ENCODE peak calls at places on chromosomes 2 and 18, in four cellular contexts. S is hepatocyte, E is K562, N is fibroblast of lung. F is an unnamed sample.

GRCh38 chr2:55693181-55694125 is at the start of gene PNPT1:
- DNase-seq in S (peak), E (peak), N (peak), F (peak)

GRCh38 chr2:130726614-130727180 is 2.2 kb upstream of the GPR148 start:
- DNase-seq in N (no peak), S (no peak), E (no peak), F (no peak)

GRCh38 chr2:205539603-205540002 is 142.7 kb upstream of the NRP2 start:
- DNase-seq in N (no peak), S (no peak), E (no peak), F (no peak)

GRCh38 chr2:218898109-218898878 is 17.6 kb downstream of the WNT10A start:
- DNase-seq in S (peak), N (no peak), E (peak), F (peak)

GRCh38 chr2:200377774-200378336 is 71.4 kb downstream of the SPATS2L start:
- DNase-seq in S (peak), N (no peak), E (peak), F (no peak)

GRCh38 chr2:74502720-74503505 is 3.5 kb upstream of the LBX2 start:
- DNase-seq in N (peak), E (peak), S (peak), F (no peak)

GRCh38 chr18:54130631-54131030 is 93.8 kb downstream of the MBD2 start:
- DNase-seq in S (no peak), N (no peak), E (no peak), F (no peak)

GRCh38 chr2:201465524-201465971 is 14.0 kb downstream of the STRADB start:
- DNase-seq in E (no peak), S (no peak), N (no peak), F (no peak)

GRCh38 chr2:152037711-152038110 is 61.1 kb downstream of the CACNB4 start:
- DNase-seq in N (no peak), E (no peak), S (peak), F (no peak)

GRCh38 chr2:72271766-72272615 is 124.3 kb upstream of the CYP26B1 start:
- DNase-seq in N (peak), E (no peak), S (peak), F (no peak)

GRCh38 chr2:30048636-30049175 is 98.1 kb upstream of the YPEL5 start:
- DNase-seq in N (peak), S (no peak), E (no peak), F (no peak)

GRCh38 chr18:23063502-23063901 is 71.8 kb upstream of the CABLES1 start:
- DNase-seq in N (no peak), E (no peak), S (no peak), F (no peak)

GRCh38 chr2:20103514-20103913 is 52.1 kb upstream of the LAPTM4A start:
- DNase-seq in N (no peak), E (no peak), S (no peak), F (no peak)

GRCh38 chr2:238865744-238866355 is 18.0 kb downstream of the TWIST2 start:
- DNase-seq in E (no peak), S (no peak), N (no peak), F (no peak)

GRCh38 chr2:28433215-28433614 is 40.6 kb downstream of the FOSL2 start:
- DNase-seq in N (no peak), E (no peak), S (no peak), F (no peak)

GRCh38 chr18:74082476-74083070 is 65.1 kb downstream of the FBXO15 start:
- DNase-seq in S (peak), E (no peak), N (peak), F (peak)

GRCh38 chr2:95054016-95054415 is 28.5 kb downstream of the MAL start:
- DNase-seq in E (no peak), S (no peak), N (no peak), F (no peak)

GRCh38 chr18:70461323-70462077 is 172.7 kb downstream of the SOCS6 start:
- DNase-seq in S (no peak), N (no peak), E (no peak), F (no peak)

GRCh38 chr18:9766076-9766481 is 58.0 kb downstream of the RAB31 start:
- DNase-seq in E (no peak), N (peak), S (no peak), F (no peak)

GRCh38 chr18:49609416-49610284 is 47.8 kb downstream of the LIPG start:
- DNase-seq in N (peak), E (no peak), S (no peak), F (no peak)

GRCh38 chr2:239544141-239544800 is 143.5 kb upstream of the HDAC4 start:
- DNase-seq in E (no peak), S (peak), N (peak), F (no peak)

GRCh38 chr2:38213619-38214018 is 137.7 kb upstream of the CYP1B1 start:
- DNase-seq in E (no peak), S (no peak), N (no peak), F (no peak)

GRCh38 chr18:62450546-62451395 is 72.1 kb upstream of the ZCCHC2 start:
- DNase-seq in S (peak), E (peak), N (peak), F (no peak)

GRCh38 chr2:73561422-73561821 is 80.8 kb downstream of the NAT8 start:
- DNase-seq in S (no peak), N (peak), E (no peak), F (no peak)

GRCh38 chr2:184543832-184544231 is 54.5 kb upstream of the ZNF804A start:
- DNase-seq in S (no peak), N (no peak), E (no peak), F (no peak)

GRCh38 chr2:157433335-157433890 is 10.5 kb downstream of the CYTIP start:
- DNase-seq in E (no peak), N (peak), S (no peak), F (no peak)

GRCh38 chr2:240400319-240401161 is 34.9 kb upstream of the GPC1 start:
- DNase-seq in E (no peak), S (no peak), N (no peak), F (no peak)

GRCh38 chr2:31886700-31887099 is 124.1 kb downstream of the MEMO1 start:
- DNase-seq in N (no peak), S (peak), E (no peak), F (peak)

GRCh38 chr2:96537734-96538486 is 1.4 kb downstream of the ARID5A start:
- DNase-seq in E (no peak), N (no peak), S (no peak), F (no peak)

GRCh38 chr2:113080134-113080533 is 12.4 kb downstream of the IL1F10 start:
- DNase-seq in N (peak), S (peak), E (peak), F (peak)

GRCh38 chr18:60623331-60623730 is 250.8 kb upstream of the MC4R start:
- DNase-seq in N (no peak), E (no peak), S (no peak), F (no peak)

GRCh38 chr2:204892506-204893255 is 347.4 kb downstream of the PARD3B start:
- DNase-seq in N (peak), S (no peak), E (no peak), F (no peak)

GRCh38 chr2:3493610-3493997 is 25.7 kb downstream of the ADI1 start:
- DNase-seq in N (peak), S (peak), E (peak), F (no peak)

GRCh38 chr2:186570587-186570986 is 19.3 kb upstream of the ITGAV start:
- DNase-seq in S (peak), N (peak), E (no peak), F (no peak)

GRCh38 chr2:119673796-119674195 is 5.2 kb upstream of the TMEM177 start:
- DNase-seq in N (no peak), S (no peak), E (no peak), F (no peak)

DNA sequence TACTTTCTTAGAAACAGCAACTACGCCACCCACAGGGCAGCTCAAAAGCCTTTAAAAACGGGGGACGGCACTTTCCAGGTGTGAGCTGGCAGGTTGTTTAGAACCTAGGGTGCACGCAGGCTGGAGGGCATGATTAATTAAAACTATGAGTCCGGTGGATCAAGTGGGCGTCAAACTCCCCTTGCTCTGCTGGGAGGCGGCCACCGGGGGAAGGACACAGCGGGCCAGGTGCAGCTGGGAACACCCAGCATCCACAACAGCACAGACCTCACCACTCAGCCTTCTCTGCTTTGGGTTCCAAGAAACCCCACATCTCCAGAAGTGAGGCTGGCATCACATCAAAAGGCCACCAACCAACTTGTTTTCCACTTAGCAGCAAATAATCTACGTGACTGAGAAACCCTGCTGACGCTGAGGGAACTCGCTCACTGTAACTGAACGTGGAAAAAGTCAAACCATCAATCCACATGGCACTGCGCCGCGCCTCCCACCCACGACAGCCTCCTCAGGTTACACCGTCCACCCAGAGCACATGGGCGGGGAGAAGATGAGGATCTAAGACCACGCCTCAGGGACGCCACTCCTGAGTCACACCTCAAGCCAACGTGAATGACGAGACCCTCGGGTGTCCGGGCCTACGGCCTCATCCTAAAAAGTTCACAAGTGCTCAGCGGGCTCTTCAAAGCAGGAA is 118.2 kb downstream of the ZNF516 start:
- DNase-seq in N (no peak), S (no peak), E (peak), F (no peak)
- TF ChIP-seq CTCF in N (no peak), S (no peak), E (no peak), F (no peak)

DNA sequence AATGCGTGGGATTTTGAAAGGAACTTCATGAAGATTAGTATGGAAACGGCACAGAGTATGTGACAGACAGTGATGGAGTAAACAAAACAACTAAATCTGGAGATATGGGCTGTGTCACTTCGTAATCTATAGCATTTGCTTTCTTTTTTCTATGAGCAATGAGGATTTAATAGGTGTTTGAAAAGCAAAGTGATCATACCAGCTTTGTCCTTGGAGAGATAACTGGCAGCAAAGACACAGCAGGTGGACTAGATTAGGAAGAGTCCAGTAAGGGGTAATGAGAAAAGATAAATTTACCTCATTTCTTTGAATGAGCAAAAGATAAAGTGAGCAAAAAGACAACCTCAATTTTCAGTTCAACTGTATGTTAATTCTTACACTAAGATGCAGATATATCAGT is 199.0 kb downstream of the LRP1B start:
- DNase-seq in E (no peak), S (no peak), N (no peak), F (no peak)
- H3K4me2 ChIP-seq in E (no peak), S (no peak), N (no peak), F (no peak)

GRCh38 chr2:27038012-27038411 is 5.2 kb downstream of the TMEM214 start:
- DNase-seq in S (no peak), E (no peak), N (no peak), F (no peak)

GRCh38 chr2:27038631-27039339 is 6.0 kb downstream of the TMEM214 start:
- DNase-seq in N (no peak), S (no peak), E (no peak), F (no peak)

GRCh38 chr2:27032495-27033252 is at the start of gene TMEM214:
- DNase-seq in E (peak), N (peak), S (peak), F (peak)

GRCh38 chr2:27029051-27029450 is 3.7 kb upstream of the TMEM214 start:
- DNase-seq in N (no peak), S (no peak), E (no peak), F (no peak)

GRCh38 chr2:27033253-27033852 is 588 bp downstream of the TMEM214 start:
- DNase-seq in S (no peak), E (no peak), N (no peak), F (no peak)
- TF ChIP-seq CTCF in S (no peak), E (no peak), N (no peak), F (no peak)

GRCh38 chr2:7430869-7431641 is 513.8 kb downstream of the RNF144A start:
- DNase-seq in E (no peak), N (peak), S (peak), F (peak)
- H3K4me2 ChIP-seq in E (no peak), N (no peak), S (peak), F (peak)

F was measured in OCI-LY7.